ENCODE peak calls at places on chromosome 5, in six cellular contexts. One of them, this sample, is unnamed. For H3K4me1, the result is how much of the 10 kb centered on the place peaks cover.

GRCh38 chr5:168917947-168918600 is 338.9 kb upstream of the PANK3 start:
- DNase-seq in astrocyte: no peak
- DNase-seq in CD8-positive, alpha-beta memory T cell: no peak
- DNase-seq in CD4-positive, CD25-positive, alpha-beta regulatory T cell: no peak
- DNase-seq in effector memory CD4-positive, alpha-beta T cell: no peak
- DNase-seq in spleen: no peak
- DNase-seq in this sample: no peak

GRCh38 chr5:67530609-67531255 is 334.1 kb upstream of the CD180 start:
- DNase-seq in astrocyte: no peak
- DNase-seq in CD8-positive, alpha-beta memory T cell: no peak
- DNase-seq in CD4-positive, CD25-positive, alpha-beta regulatory T cell: no peak
- DNase-seq in effector memory CD4-positive, alpha-beta T cell: no peak
- DNase-seq in spleen: no peak
- DNase-seq in this sample: no peak

GRCh38 chr5:131706278-131706677 is 71.2 kb upstream of the RAPGEF6 start:
- DNase-seq in astrocyte: no peak
- DNase-seq in CD8-positive, alpha-beta memory T cell: no peak
- DNase-seq in CD4-positive, CD25-positive, alpha-beta regulatory T cell: no peak
- DNase-seq in effector memory CD4-positive, alpha-beta T cell: no peak
- DNase-seq in spleen: peak
- DNase-seq in this sample: no peak

GRCh38 chr5:145856285-145856818 is 16.5 kb downstream of the GRXCR2 start:
- DNase-seq in astrocyte: peak
- DNase-seq in CD8-positive, alpha-beta memory T cell: no peak
- DNase-seq in CD4-positive, CD25-positive, alpha-beta regulatory T cell: no peak
- DNase-seq in effector memory CD4-positive, alpha-beta T cell: no peak
- DNase-seq in spleen: peak
- DNase-seq in this sample: peak

GRCh38 chr5:151597749-151598148 is 6.6 kb upstream of the FAT2 start:
- DNase-seq in astrocyte: no peak
- DNase-seq in CD8-positive, alpha-beta memory T cell: no peak
- DNase-seq in CD4-positive, CD25-positive, alpha-beta regulatory T cell: no peak
- DNase-seq in effector memory CD4-positive, alpha-beta T cell: no peak
- DNase-seq in spleen: no peak
- DNase-seq in this sample: no peak

GRCh38 chr5:156327306-156327705 is 342 bp downstream of the SGCD start:
- DNase-seq in astrocyte: no peak
- DNase-seq in CD8-positive, alpha-beta memory T cell: no peak
- DNase-seq in CD4-positive, CD25-positive, alpha-beta regulatory T cell: no peak
- DNase-seq in effector memory CD4-positive, alpha-beta T cell: no peak
- DNase-seq in spleen: no peak
- DNase-seq in this sample: no peak

GRCh38 chr5:87765009-87765408 is 352.3 kb upstream of the CCNH start:
- DNase-seq in astrocyte: no peak
- DNase-seq in CD8-positive, alpha-beta memory T cell: no peak
- DNase-seq in CD4-positive, CD25-positive, alpha-beta regulatory T cell: no peak
- DNase-seq in effector memory CD4-positive, alpha-beta T cell: no peak
- DNase-seq in spleen: no peak
- DNase-seq in this sample: no peak

GRCh38 chr5:154412316-154412715 is 33.5 kb upstream of the SAP30L start:
- DNase-seq in astrocyte: no peak
- DNase-seq in CD8-positive, alpha-beta memory T cell: no peak
- DNase-seq in CD4-positive, CD25-positive, alpha-beta regulatory T cell: no peak
- DNase-seq in effector memory CD4-positive, alpha-beta T cell: no peak
- DNase-seq in spleen: no peak
- DNase-seq in this sample: no peak

GRCh38 chr5:180161420-180162303 is 47.3 kb downstream of the RASGEF1C start:
- DNase-seq in astrocyte: no peak
- DNase-seq in CD8-positive, alpha-beta memory T cell: no peak
- DNase-seq in CD4-positive, CD25-positive, alpha-beta regulatory T cell: no peak
- DNase-seq in effector memory CD4-positive, alpha-beta T cell: no peak
- DNase-seq in spleen: no peak
- DNase-seq in this sample: no peak

GRCh38 chr5:132268698-132269551 is 11.4 kb downstream of the PDLIM4 start:
- DNase-seq in astrocyte: peak
- DNase-seq in CD8-positive, alpha-beta memory T cell: no peak
- DNase-seq in CD4-positive, CD25-positive, alpha-beta regulatory T cell: no peak
- DNase-seq in effector memory CD4-positive, alpha-beta T cell: no peak
- DNase-seq in spleen: peak
- DNase-seq in this sample: peak

GRCh38 chr5:145976431-145977155 is 40.2 kb downstream of the SH3RF2 start:
- DNase-seq in astrocyte: peak
- DNase-seq in CD8-positive, alpha-beta memory T cell: no peak
- DNase-seq in CD4-positive, CD25-positive, alpha-beta regulatory T cell: no peak
- DNase-seq in effector memory CD4-positive, alpha-beta T cell: no peak
- DNase-seq in spleen: no peak
- DNase-seq in this sample: no peak

GRCh38 chr5:149455889-149456409 is 76.9 kb upstream of the IL17B start:
- DNase-seq in astrocyte: peak
- DNase-seq in CD8-positive, alpha-beta memory T cell: no peak
- DNase-seq in CD4-positive, CD25-positive, alpha-beta regulatory T cell: no peak
- DNase-seq in effector memory CD4-positive, alpha-beta T cell: no peak
- DNase-seq in spleen: no peak
- DNase-seq in this sample: peak

GRCh38 chr5:100505984-100506670 is 29.0 kb upstream of the FAM174A start:
- DNase-seq in astrocyte: peak
- DNase-seq in CD8-positive, alpha-beta memory T cell: no peak
- DNase-seq in CD4-positive, CD25-positive, alpha-beta regulatory T cell: no peak
- DNase-seq in effector memory CD4-positive, alpha-beta T cell: no peak
- DNase-seq in spleen: no peak
- DNase-seq in this sample: no peak

GRCh38 chr5:142618125-142618524 is 67.8 kb downstream of the FGF1 start:
- DNase-seq in astrocyte: peak
- DNase-seq in CD8-positive, alpha-beta memory T cell: no peak
- DNase-seq in CD4-positive, CD25-positive, alpha-beta regulatory T cell: peak
- DNase-seq in effector memory CD4-positive, alpha-beta T cell: no peak
- DNase-seq in spleen: no peak
- DNase-seq in this sample: no peak

GRCh38 chr5:161312882-161313281 is 233.6 kb downstream of the GABRB2 start:
- DNase-seq in astrocyte: no peak
- DNase-seq in CD8-positive, alpha-beta memory T cell: no peak
- DNase-seq in CD4-positive, CD25-positive, alpha-beta regulatory T cell: no peak
- DNase-seq in effector memory CD4-positive, alpha-beta T cell: no peak
- DNase-seq in spleen: no peak
- DNase-seq in this sample: no peak

GRCh38 chr5:74648835-74649286 is 8.3 kb upstream of the ENC1 start:
- DNase-seq in astrocyte: peak
- DNase-seq in CD8-positive, alpha-beta memory T cell: no peak
- DNase-seq in CD4-positive, CD25-positive, alpha-beta regulatory T cell: peak
- DNase-seq in effector memory CD4-positive, alpha-beta T cell: no peak
- DNase-seq in spleen: no peak
- DNase-seq in this sample: no peak

GRCh38 chr5:115831163-115831768 is 10.1 kb downstream of the ATG12 start:
- DNase-seq in astrocyte: peak
- DNase-seq in CD8-positive, alpha-beta memory T cell: peak
- DNase-seq in CD4-positive, CD25-positive, alpha-beta regulatory T cell: peak
- DNase-seq in effector memory CD4-positive, alpha-beta T cell: no peak
- DNase-seq in spleen: no peak
- DNase-seq in this sample: no peak

GRCh38 chr5:149314571-149315111 is 30.7 kb upstream of the GRPEL2 start:
- DNase-seq in astrocyte: no peak
- DNase-seq in CD8-positive, alpha-beta memory T cell: no peak
- DNase-seq in CD4-positive, CD25-positive, alpha-beta regulatory T cell: peak
- DNase-seq in effector memory CD4-positive, alpha-beta T cell: no peak
- DNase-seq in spleen: no peak
- DNase-seq in this sample: no peak

GRCh38 chr5:40238066-40238745 is 441.5 kb upstream of the PTGER4 start:
- DNase-seq in astrocyte: no peak
- DNase-seq in CD8-positive, alpha-beta memory T cell: no peak
- DNase-seq in CD4-positive, CD25-positive, alpha-beta regulatory T cell: no peak
- DNase-seq in effector memory CD4-positive, alpha-beta T cell: no peak
- DNase-seq in spleen: no peak
- DNase-seq in this sample: no peak

GRCh38 chr5:68067353-68067752 is 148.2 kb upstream of the PIK3R1 start:
- DNase-seq in astrocyte: no peak
- DNase-seq in CD8-positive, alpha-beta memory T cell: no peak
- DNase-seq in CD4-positive, CD25-positive, alpha-beta regulatory T cell: no peak
- DNase-seq in effector memory CD4-positive, alpha-beta T cell: no peak
- DNase-seq in spleen: no peak
- DNase-seq in this sample: no peak

GRCh38 chr5:77630246-77631165 is 8.0 kb downstream of the OTP start:
- DNase-seq in astrocyte: no peak
- DNase-seq in CD8-positive, alpha-beta memory T cell: no peak
- DNase-seq in CD4-positive, CD25-positive, alpha-beta regulatory T cell: peak
- DNase-seq in effector memory CD4-positive, alpha-beta T cell: no peak
- DNase-seq in spleen: peak
- DNase-seq in this sample: peak

GRCh38 chr5:169097897-169098296 is 203.0 kb downstream of the SLIT3 start:
- DNase-seq in astrocyte: no peak
- DNase-seq in CD8-positive, alpha-beta memory T cell: no peak
- DNase-seq in CD4-positive, CD25-positive, alpha-beta regulatory T cell: no peak
- DNase-seq in effector memory CD4-positive, alpha-beta T cell: no peak
- DNase-seq in spleen: no peak
- DNase-seq in this sample: no peak

GRCh38 chr5:150140830-150141229 is 14.8 kb downstream of the PDGFRB start:
- DNase-seq in astrocyte: peak
- DNase-seq in CD8-positive, alpha-beta memory T cell: no peak
- DNase-seq in CD4-positive, CD25-positive, alpha-beta regulatory T cell: no peak
- DNase-seq in effector memory CD4-positive, alpha-beta T cell: no peak
- DNase-seq in spleen: no peak
- DNase-seq in this sample: no peak

GRCh38 chr5:850511-851006 is at the start of gene ZDHHC11:
- DNase-seq in astrocyte: no peak
- DNase-seq in CD8-positive, alpha-beta memory T cell: no peak
- DNase-seq in CD4-positive, CD25-positive, alpha-beta regulatory T cell: no peak
- DNase-seq in effector memory CD4-positive, alpha-beta T cell: no peak
- DNase-seq in spleen: peak
- DNase-seq in this sample: peak
- H3K4me3 ChIP-seq in astrocyte: no peak
- H3K4me3 ChIP-seq in CD8-positive, alpha-beta memory T cell: no peak
- H3K4me3 ChIP-seq in CD4-positive, CD25-positive, alpha-beta regulatory T cell: no peak
- H3K4me3 ChIP-seq in effector memory CD4-positive, alpha-beta T cell: no peak
- H3K4me3 ChIP-seq in spleen: no peak
- H3K4me3 ChIP-seq in this sample: peak

DNA sequence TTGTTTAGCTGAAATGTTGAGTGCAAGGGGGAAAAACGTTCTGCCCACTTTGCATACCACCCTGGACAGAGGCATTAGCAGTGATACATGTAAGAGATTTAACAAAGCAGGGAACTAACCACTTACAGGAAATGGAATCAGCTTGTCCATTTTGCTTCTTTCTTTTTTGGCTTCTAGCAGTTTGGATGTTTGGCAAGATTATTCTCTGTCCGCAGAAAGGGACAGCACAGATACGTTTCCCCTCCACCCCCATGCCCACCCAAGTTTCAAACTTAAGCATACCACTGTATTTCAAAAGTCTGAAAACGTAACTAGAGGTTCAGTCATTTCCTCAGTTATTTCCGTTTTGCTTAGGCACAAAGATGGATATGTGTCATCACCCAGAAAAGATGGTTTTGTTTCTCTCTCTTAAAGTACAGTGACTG is 118.4 kb downstream of the GDNF start:
- DNase-seq in astrocyte: peak
- DNase-seq in CD8-positive, alpha-beta memory T cell: no peak
- DNase-seq in CD4-positive, CD25-positive, alpha-beta regulatory T cell: peak
- DNase-seq in effector memory CD4-positive, alpha-beta T cell: no peak
- DNase-seq in spleen: no peak
- DNase-seq in this sample: no peak
- H3K27ac ChIP-seq in astrocyte: peak
- H3K27ac ChIP-seq in CD8-positive, alpha-beta memory T cell: no peak
- H3K27ac ChIP-seq in CD4-positive, CD25-positive, alpha-beta regulatory T cell: no peak
- H3K27ac ChIP-seq in effector memory CD4-positive, alpha-beta T cell: no peak
- H3K27ac ChIP-seq in spleen: no peak
- H3K27ac ChIP-seq in this sample: peak

GRCh38 chr5:79982136-79982535 is 8.9 kb downstream of the MTX3 start:
- DNase-seq in astrocyte: no peak
- DNase-seq in CD8-positive, alpha-beta memory T cell: no peak
- DNase-seq in CD4-positive, CD25-positive, alpha-beta regulatory T cell: peak
- DNase-seq in effector memory CD4-positive, alpha-beta T cell: no peak
- DNase-seq in spleen: no peak
- DNase-seq in this sample: no peak

GRCh38 chr5:79985288-79985687 is 5.8 kb downstream of the MTX3 start:
- DNase-seq in astrocyte: no peak
- DNase-seq in CD8-positive, alpha-beta memory T cell: no peak
- DNase-seq in CD4-positive, CD25-positive, alpha-beta regulatory T cell: no peak
- DNase-seq in effector memory CD4-positive, alpha-beta T cell: no peak
- DNase-seq in spleen: no peak
- DNase-seq in this sample: no peak

GRCh38 chr5:79983618-79984017 is 7.4 kb downstream of the MTX3 start:
- DNase-seq in astrocyte: no peak
- DNase-seq in CD8-positive, alpha-beta memory T cell: no peak
- DNase-seq in CD4-positive, CD25-positive, alpha-beta regulatory T cell: no peak
- DNase-seq in effector memory CD4-positive, alpha-beta T cell: no peak
- DNase-seq in spleen: no peak
- DNase-seq in this sample: no peak

GRCh38 chr5:79986260-79986659 is 4.8 kb downstream of the MTX3 start:
- DNase-seq in astrocyte: no peak
- DNase-seq in CD8-positive, alpha-beta memory T cell: no peak
- DNase-seq in CD4-positive, CD25-positive, alpha-beta regulatory T cell: no peak
- DNase-seq in effector memory CD4-positive, alpha-beta T cell: no peak
- DNase-seq in spleen: no peak
- DNase-seq in this sample: no peak

DNA sequence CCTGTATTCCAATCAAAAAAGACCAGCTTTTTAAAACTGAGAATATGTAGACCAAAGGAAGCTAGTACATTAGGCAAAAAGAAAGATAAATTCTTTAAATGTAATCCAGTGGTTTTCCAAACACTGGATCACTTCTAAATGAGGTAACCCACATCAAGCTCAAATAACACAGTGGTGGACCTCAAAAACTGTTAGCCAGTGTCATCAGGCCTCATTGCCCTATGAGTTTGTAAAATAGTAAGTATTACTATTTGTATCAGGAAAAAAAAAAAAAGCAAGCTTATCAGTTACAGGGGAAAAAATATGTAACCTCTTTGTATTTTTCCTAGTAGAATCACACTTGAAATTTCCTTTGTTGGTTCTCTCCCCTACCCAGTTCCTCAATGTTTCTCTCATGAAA is 6.7 kb downstream of the MTX3 start:
- DNase-seq in astrocyte: no peak
- DNase-seq in CD8-positive, alpha-beta memory T cell: no peak
- DNase-seq in CD4-positive, CD25-positive, alpha-beta regulatory T cell: no peak
- DNase-seq in effector memory CD4-positive, alpha-beta T cell: no peak
- DNase-seq in spleen: no peak
- DNase-seq in this sample: no peak
- H3K4me1 ChIP-seq in astrocyte: under half
- H3K4me1 ChIP-seq in CD8-positive, alpha-beta memory T cell: under half
- H3K4me1 ChIP-seq in CD4-positive, CD25-positive, alpha-beta regulatory T cell: under half
- H3K4me1 ChIP-seq in effector memory CD4-positive, alpha-beta T cell: under half
- H3K4me1 ChIP-seq in spleen: under half
- H3K4me1 ChIP-seq in this sample: under half

DNA sequence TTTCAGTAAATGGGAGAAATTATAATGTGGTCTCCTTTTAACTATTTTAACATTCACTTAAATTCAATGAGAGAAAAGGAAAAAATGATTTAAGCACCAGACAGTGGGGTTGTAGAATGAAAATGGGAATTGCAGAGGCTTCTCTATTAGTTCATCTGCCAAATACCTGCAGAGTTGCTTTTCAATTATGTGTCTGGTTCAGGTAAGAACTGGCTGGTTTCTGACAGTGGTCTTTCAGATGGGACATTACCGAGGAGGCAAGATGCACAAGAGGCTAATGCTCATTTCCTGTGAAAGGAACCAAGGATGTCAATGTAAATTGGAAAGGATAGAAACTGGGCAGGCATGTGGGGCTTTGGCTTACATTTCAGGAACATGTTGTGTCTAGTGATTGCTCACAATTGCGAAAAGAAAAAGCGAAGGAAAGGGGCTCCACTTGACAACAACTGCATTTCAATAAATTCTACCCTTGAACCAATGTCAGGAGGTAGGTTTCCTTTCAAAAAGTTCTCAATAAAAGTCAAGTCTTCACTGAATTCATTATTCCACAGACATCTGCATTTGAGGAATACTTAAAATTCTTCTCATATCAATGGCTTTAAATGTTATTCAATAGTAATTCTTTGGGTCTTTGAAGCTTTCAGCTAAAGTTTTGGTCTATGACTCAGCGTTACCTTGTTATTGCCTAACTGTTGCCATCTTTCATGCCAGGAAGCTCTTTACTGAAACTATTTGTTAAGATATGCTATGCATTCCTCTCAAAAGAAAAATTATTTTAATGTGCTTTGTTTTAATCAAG is 170.3 kb downstream of the NNT start:
- DNase-seq in astrocyte: peak
- DNase-seq in CD8-positive, alpha-beta memory T cell: no peak
- DNase-seq in CD4-positive, CD25-positive, alpha-beta regulatory T cell: no peak
- DNase-seq in effector memory CD4-positive, alpha-beta T cell: no peak
- DNase-seq in spleen: no peak
- DNase-seq in this sample: no peak
- H3K4me3 ChIP-seq in astrocyte: no peak
- H3K4me3 ChIP-seq in CD8-positive, alpha-beta memory T cell: no peak
- H3K4me3 ChIP-seq in CD4-positive, CD25-positive, alpha-beta regulatory T cell: no peak
- H3K4me3 ChIP-seq in effector memory CD4-positive, alpha-beta T cell: no peak
- H3K4me3 ChIP-seq in spleen: no peak
- H3K4me3 ChIP-seq in this sample: no peak

This sample was measured in psoas muscle.